ENCODE peak calls at places on chromosome 14, in five cellular contexts. One of them, this sample, is unnamed.

GRCh38 chr14:106215229-106215628 is 688.8 kb downstream of the TMEM121 start:
- DNase-seq in PC-3: no peak
- DNase-seq in HCT116: no peak
- DNase-seq in fibroblast of lung: no peak
- DNase-seq in H9: no peak
- DNase-seq in this sample: no peak

GRCh38 chr14:61510736-61511557 is 184.4 kb upstream of the HIF1A start:
- DNase-seq in H9: no peak
- DNase-seq in PC-3: no peak
- DNase-seq in HCT116: no peak
- DNase-seq in fibroblast of lung: no peak
- DNase-seq in this sample: no peak

GRCh38 chr14:101905614-101906013 is 58.8 kb upstream of the DYNC1H1 start:
- DNase-seq in HCT116: no peak
- DNase-seq in PC-3: no peak
- DNase-seq in fibroblast of lung: no peak
- DNase-seq in H9: no peak
- DNase-seq in this sample: no peak

GRCh38 chr14:74882103-74882920 is 596 bp downstream of the DLST start:
- DNase-seq in fibroblast of lung: peak; percentile 63
- DNase-seq in PC-3: peak; percentile 39
- DNase-seq in H9: no peak
- DNase-seq in HCT116: no peak
- DNase-seq in this sample: peak; percentile 58

GRCh38 chr14:64671591-64671990 is 32.6 kb upstream of the PLEKHG3 start:
- DNase-seq in HCT116: peak; percentile 60
- DNase-seq in PC-3: peak; percentile 78
- DNase-seq in fibroblast of lung: peak; percentile 81
- DNase-seq in H9: no peak
- DNase-seq in this sample: no peak

GRCh38 chr14:90467501-90467900 is 70.7 kb downstream of the CALM1 start:
- DNase-seq in PC-3: no peak
- DNase-seq in H9: no peak
- DNase-seq in HCT116: no peak
- DNase-seq in fibroblast of lung: no peak
- DNase-seq in this sample: no peak

GRCh38 chr14:68956728-68957127 is 22.4 kb downstream of the ACTN1 start:
- DNase-seq in PC-3: no peak
- DNase-seq in H9: no peak
- DNase-seq in HCT116: no peak
- DNase-seq in fibroblast of lung: no peak
- DNase-seq in this sample: no peak

GRCh38 chr14:63343878-63344277 is 25.1 kb upstream of the GPHB5 start:
- DNase-seq in PC-3: peak; percentile 87
- DNase-seq in fibroblast of lung: peak; percentile 71
- DNase-seq in H9: no peak
- DNase-seq in HCT116: no peak
- DNase-seq in this sample: no peak

GRCh38 chr14:75226755-75227544 is 50.5 kb upstream of the TMED10 start:
- DNase-seq in H9: no peak
- DNase-seq in fibroblast of lung: no peak
- DNase-seq in PC-3: no peak
- DNase-seq in HCT116: no peak
- DNase-seq in this sample: no peak

GRCh38 chr14:81432171-81432570 is 32.0 kb upstream of the STON2 start:
- DNase-seq in H9: no peak
- DNase-seq in PC-3: no peak
- DNase-seq in fibroblast of lung: no peak
- DNase-seq in HCT116: no peak
- DNase-seq in this sample: no peak

GRCh38 chr14:56816575-56817391 is 6.5 kb upstream of the OTX2 start:
- DNase-seq in HCT116: no peak
- DNase-seq in PC-3: no peak
- DNase-seq in H9: peak; percentile 64
- DNase-seq in fibroblast of lung: no peak
- DNase-seq in this sample: no peak
- H3K4me2 ChIP-seq in HCT116: no peak overlapping the region
- H3K4me2 ChIP-seq in PC-3: no peak overlapping the region
- H3K4me2 ChIP-seq in H9: peak overlapping the region; percentile 88
- H3K4me2 ChIP-seq in fibroblast of lung: no peak overlapping the region
- H3K4me2 ChIP-seq in this sample: no peak overlapping the region

DNA sequence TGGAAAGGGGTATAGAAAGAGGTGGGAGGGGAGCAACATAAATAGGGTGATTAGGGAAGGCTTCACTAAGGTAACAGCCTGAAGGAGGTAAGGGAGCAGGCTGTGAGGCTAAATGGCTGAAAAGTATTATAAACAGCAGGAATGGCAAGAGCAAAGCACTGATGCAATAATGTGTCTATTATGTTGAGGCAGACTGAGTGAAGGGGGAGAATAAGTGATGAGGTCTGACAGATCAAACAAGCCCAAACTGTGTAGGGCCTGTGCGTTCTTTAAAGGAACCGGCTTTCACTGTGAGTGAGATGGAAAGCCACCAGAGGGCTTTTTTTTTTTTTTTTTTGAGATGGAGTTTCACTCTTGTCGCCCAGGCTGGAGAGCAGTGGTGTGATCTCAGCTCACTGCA is 6.7 kb upstream of the VCPKMT start:
- DNase-seq in PC-3: no peak
- DNase-seq in fibroblast of lung: no peak
- DNase-seq in HCT116: no peak
- DNase-seq in H9: no peak
- DNase-seq in this sample: no peak
- TF ChIP-seq CTCF in PC-3: no peak
- TF ChIP-seq CTCF in fibroblast of lung: no peak
- TF ChIP-seq CTCF in HCT116: no peak
- TF ChIP-seq CTCF in H9: no peak
- TF ChIP-seq CTCF in this sample: no peak

GRCh38 chr14:22089940-22090339 is 416.3 kb upstream of the OR4E1 start:
- DNase-seq in fibroblast of lung: no peak
- DNase-seq in HCT116: no peak
- DNase-seq in H9: no peak
- DNase-seq in PC-3: no peak
- DNase-seq in this sample: no peak
- H3K9ac ChIP-seq in fibroblast of lung: no peak overlapping the region
- H3K9ac ChIP-seq in HCT116: no peak overlapping the region
- H3K9ac ChIP-seq in H9: no peak overlapping the region
- H3K9ac ChIP-seq in PC-3: no peak overlapping the region
- H3K9ac ChIP-seq in this sample: no peak overlapping the region

DNA sequence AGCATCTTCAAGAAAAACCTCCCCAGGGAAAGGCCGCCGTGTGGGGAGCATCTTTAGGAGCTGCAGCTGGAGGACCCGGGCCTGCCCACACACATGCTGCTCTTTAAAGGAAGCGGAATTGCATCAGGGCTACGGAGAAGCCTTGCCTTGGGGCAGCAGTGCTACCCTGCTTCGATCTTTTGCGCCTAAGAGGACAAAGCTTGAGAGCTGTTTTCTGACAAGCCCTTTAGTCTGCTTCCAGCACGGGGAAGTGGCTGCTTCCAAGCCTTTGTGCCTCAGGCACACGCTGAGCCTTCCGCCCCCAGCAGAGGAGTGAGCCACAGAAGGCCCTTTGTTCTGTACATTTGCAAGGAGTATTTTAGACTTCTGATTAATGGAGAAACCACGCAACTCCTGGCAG is 31.5 kb downstream of the COA8 start:
- DNase-seq in HCT116: no peak
- DNase-seq in fibroblast of lung: peak; percentile 45
- DNase-seq in H9: peak; percentile 48
- DNase-seq in PC-3: peak; percentile 96
- DNase-seq in this sample: no peak
- H3K4me2 ChIP-seq in HCT116: no peak overlapping the region
- H3K4me2 ChIP-seq in fibroblast of lung: no peak overlapping the region
- H3K4me2 ChIP-seq in H9: no peak overlapping the region
- H3K4me2 ChIP-seq in PC-3: peak overlapping the region; percentile 84
- H3K4me2 ChIP-seq in this sample: no peak overlapping the region

GRCh38 chr14:54814076-54814475 is 88.5 kb downstream of the GCH1 start:
- DNase-seq in H9: peak; percentile 53
- DNase-seq in fibroblast of lung: no peak
- DNase-seq in HCT116: no peak
- DNase-seq in PC-3: peak; percentile 53
- DNase-seq in this sample: peak; percentile 32
- TF ChIP-seq CTCF in H9: peak; percentile 62
- TF ChIP-seq CTCF in fibroblast of lung: no peak
- TF ChIP-seq CTCF in HCT116: no peak
- TF ChIP-seq CTCF in PC-3: peak; percentile 93
- TF ChIP-seq CTCF in this sample: peak; percentile 46

DNA sequence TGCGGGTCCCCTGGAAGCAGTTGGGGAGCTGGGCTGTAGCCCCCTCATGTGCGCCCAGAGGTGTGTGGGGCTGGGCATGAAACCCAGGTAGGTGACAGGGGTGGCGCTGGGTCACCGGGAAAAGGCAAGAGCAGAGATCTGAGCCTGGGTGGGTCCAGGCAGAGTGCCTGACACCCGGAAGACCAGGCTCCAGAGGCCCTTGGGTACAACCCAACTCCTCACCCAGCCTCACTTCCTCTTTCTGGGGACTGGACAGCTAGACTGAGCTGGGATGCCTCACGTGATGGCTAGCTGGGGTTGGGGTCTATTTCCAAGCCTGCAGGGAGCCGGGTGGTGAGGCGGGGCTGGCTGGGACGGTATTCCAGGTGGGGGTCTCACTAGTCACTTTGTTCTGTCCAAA is 16.3 kb upstream of the CYP46A1 start:
- DNase-seq in fibroblast of lung: no peak
- DNase-seq in HCT116: no peak
- DNase-seq in H9: no peak
- DNase-seq in PC-3: no peak
- DNase-seq in this sample: no peak
- H3K9ac ChIP-seq in fibroblast of lung: no peak overlapping the region
- H3K9ac ChIP-seq in HCT116: no peak overlapping the region
- H3K9ac ChIP-seq in H9: no peak overlapping the region
- H3K9ac ChIP-seq in PC-3: no peak overlapping the region
- H3K9ac ChIP-seq in this sample: no peak overlapping the region

GRCh38 chr14:94375552-94376107 is 12.8 kb downstream of the SERPINA1 start:
- DNase-seq in fibroblast of lung: no peak
- DNase-seq in HCT116: no peak
- DNase-seq in PC-3: no peak
- DNase-seq in H9: no peak
- DNase-seq in this sample: no peak
- H3K4me2 ChIP-seq in fibroblast of lung: no peak overlapping the region
- H3K4me2 ChIP-seq in HCT116: no peak overlapping the region
- H3K4me2 ChIP-seq in PC-3: no peak overlapping the region
- H3K4me2 ChIP-seq in H9: no peak overlapping the region
- H3K4me2 ChIP-seq in this sample: no peak overlapping the region

DNA sequence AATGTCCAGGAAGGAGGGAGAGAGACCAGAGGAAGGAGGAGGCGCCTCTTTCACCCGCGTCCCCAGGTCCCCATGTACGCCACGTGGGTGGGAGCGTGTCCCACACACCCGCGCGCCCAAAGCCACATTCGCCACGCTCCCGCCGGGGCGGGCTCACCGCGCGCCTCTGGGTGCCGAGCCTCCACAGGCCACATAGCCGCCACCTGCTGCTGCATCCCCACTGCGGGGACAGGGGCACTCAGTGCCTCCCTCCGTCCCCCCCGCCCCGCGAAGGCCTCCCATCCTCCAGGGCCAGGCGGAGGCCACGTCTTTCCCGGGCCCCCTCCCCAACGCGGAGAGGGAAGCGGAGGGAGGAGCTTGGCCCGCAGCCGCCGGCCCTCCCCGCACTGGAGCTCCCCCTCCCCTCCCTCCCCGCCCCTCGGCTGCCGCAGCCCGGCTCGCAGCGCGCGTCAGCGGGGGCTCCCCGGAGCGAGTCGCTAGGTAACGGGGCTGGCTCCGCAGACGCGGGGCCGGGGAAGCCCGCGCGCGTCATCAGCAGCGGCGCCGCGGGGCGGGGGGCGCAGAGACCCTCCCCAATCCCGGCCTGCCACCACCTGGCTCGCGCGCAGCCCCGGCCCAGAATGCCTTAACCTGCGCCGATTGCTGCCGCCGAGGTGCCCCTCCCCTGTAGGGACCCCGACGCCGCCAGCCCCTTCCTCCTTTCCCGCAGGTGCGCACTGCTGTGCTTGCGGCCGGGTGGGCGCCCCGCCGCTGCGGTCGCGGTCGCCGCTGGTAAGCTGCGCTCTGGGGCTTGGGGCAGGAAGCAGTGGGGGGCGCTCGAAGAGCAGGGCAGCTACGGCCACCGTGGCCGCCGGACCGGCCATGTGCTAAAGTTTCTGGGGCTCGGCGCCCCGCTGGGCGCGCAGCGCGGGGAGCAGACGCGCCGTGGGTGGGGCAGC is 532 bp upstream of the TUNAR start:
- DNase-seq in HCT116: no peak
- DNase-seq in H9: peak; percentile 76
- DNase-seq in PC-3: no peak
- DNase-seq in fibroblast of lung: no peak
- DNase-seq in this sample: no peak
- TF ChIP-seq CTCF in HCT116: no peak
- TF ChIP-seq CTCF in H9: no peak
- TF ChIP-seq CTCF in PC-3: no peak
- TF ChIP-seq CTCF in fibroblast of lung: no peak
- TF ChIP-seq CTCF in this sample: no peak

GRCh38 chr14:67704484-67705089 is 2.9 kb downstream of the RDH12 start:
- DNase-seq in fibroblast of lung: peak; percentile 67
- DNase-seq in H9: no peak
- DNase-seq in HCT116: peak; percentile 72
- DNase-seq in PC-3: peak; percentile 79
- DNase-seq in this sample: peak; percentile 47
- H3K9ac ChIP-seq in fibroblast of lung: no peak overlapping the region
- H3K9ac ChIP-seq in H9: no peak overlapping the region
- H3K9ac ChIP-seq in HCT116: no peak overlapping the region
- H3K9ac ChIP-seq in PC-3: no peak overlapping the region
- H3K9ac ChIP-seq in this sample: no peak overlapping the region

GRCh38 chr14:39768579-39768978 is 336.3 kb upstream of the FBXO33 start:
- DNase-seq in HCT116: no peak
- DNase-seq in fibroblast of lung: no peak
- DNase-seq in H9: no peak
- DNase-seq in PC-3: no peak
- DNase-seq in this sample: no peak

GRCh38 chr14:39763402-39763890 is 331.2 kb upstream of the FBXO33 start:
- DNase-seq in fibroblast of lung: no peak
- DNase-seq in H9: no peak
- DNase-seq in HCT116: no peak
- DNase-seq in PC-3: no peak
- DNase-seq in this sample: no peak

GRCh38 chr14:39762576-39763401 is 330.6 kb upstream of the FBXO33 start:
- DNase-seq in HCT116: no peak
- DNase-seq in H9: no peak
- DNase-seq in PC-3: no peak
- DNase-seq in fibroblast of lung: no peak
- DNase-seq in this sample: no peak

GRCh38 chr14:39765676-39766075 is 333.4 kb upstream of the FBXO33 start:
- DNase-seq in HCT116: no peak
- DNase-seq in fibroblast of lung: no peak
- DNase-seq in H9: no peak
- DNase-seq in PC-3: no peak
- DNase-seq in this sample: no peak

DNA sequence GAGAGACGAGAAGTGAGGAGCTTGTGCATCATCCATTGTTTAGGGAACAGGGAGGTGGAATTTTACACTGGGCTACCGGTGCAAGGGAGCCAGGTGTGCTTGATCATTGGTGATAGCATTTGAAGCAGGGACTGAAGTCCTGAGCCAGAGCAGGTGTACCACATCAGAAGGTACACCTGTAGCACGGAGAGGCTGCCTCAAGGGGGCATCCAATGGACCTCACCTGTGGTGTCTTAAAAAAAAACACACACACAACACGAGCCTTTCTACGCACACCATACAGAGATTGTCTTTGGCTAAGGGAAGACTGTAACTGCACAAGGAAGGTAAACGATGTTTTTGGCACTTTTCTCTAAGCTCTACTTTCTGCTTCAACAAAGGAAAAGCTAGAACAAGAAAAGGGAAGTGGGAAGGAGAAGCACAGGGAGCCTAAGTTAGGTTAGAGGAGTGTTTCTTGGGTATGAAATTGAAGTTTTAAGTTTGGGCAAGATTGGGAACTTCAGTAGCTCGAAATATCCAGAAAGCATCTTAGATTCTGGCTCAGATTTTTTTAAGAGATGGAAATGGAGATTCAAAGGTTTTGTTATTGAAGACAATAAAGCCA is 334.3 kb upstream of the FBXO33 start:
- DNase-seq in H9: peak; percentile 34
- DNase-seq in PC-3: no peak
- DNase-seq in HCT116: no peak
- DNase-seq in fibroblast of lung: no peak
- DNase-seq in this sample: no peak
- H3K4me2 ChIP-seq in H9: no peak overlapping the region
- H3K4me2 ChIP-seq in PC-3: no peak overlapping the region
- H3K4me2 ChIP-seq in HCT116: no peak overlapping the region
- H3K4me2 ChIP-seq in fibroblast of lung: no peak overlapping the region
- H3K4me2 ChIP-seq in this sample: no peak overlapping the region